ENCODE peak calls at places on chromosome X, in ten cellular contexts. One of them, this sample, is unnamed.

GRCh38 chrX:136057567-136057966 is 72.3 kb downstream of the SLC9A6 start:
- DNase-seq in upper lobe of left lung: no peak
- DNase-seq in OCI-LY7: no peak
- DNase-seq in ovary: no peak
- DNase-seq in mammary epithelial cell: no peak
- DNase-seq in IMR-90: no peak
- DNase-seq in body of pancreas: no peak
- DNase-seq in left ventricle myocardium inferior: no peak
- DNase-seq in neural progenitor cell: no peak
- DNase-seq in hepatocyte: no peak
- DNase-seq in this sample: no peak

GRCh38 chrX:43881410-43882293 is 598 bp downstream of the MAOB start:
- DNase-seq in body of pancreas: peak; percentile 12
- DNase-seq in ovary: peak; percentile 73
- DNase-seq in mammary epithelial cell: no peak
- DNase-seq in OCI-LY7: no peak
- DNase-seq in IMR-90: no peak
- DNase-seq in upper lobe of left lung: no peak
- DNase-seq in hepatocyte: peak; percentile 24
- DNase-seq in neural progenitor cell: no peak
- DNase-seq in left ventricle myocardium inferior: no peak
- DNase-seq in this sample: peak; percentile 56

GRCh38 chrX:155819966-155820491 is 61.1 kb upstream of the VAMP7 start:
- DNase-seq in IMR-90: peak; percentile 85
- DNase-seq in left ventricle myocardium inferior: peak; percentile 46
- DNase-seq in upper lobe of left lung: peak; percentile 70
- DNase-seq in neural progenitor cell: peak; percentile 68
- DNase-seq in ovary: peak; percentile 64
- DNase-seq in mammary epithelial cell: peak; percentile 88
- DNase-seq in OCI-LY7: peak; percentile 51
- DNase-seq in body of pancreas: peak; percentile 70
- DNase-seq in hepatocyte: peak; percentile 84
- DNase-seq in this sample: peak; percentile 22

GRCh38 chrX:150508461-150509367 is 59.7 kb upstream of the MTM1 start:
- DNase-seq in mammary epithelial cell: no peak
- DNase-seq in upper lobe of left lung: peak; percentile 47
- DNase-seq in neural progenitor cell: peak; percentile 22
- DNase-seq in left ventricle myocardium inferior: peak; percentile 54
- DNase-seq in hepatocyte: no peak
- DNase-seq in body of pancreas: peak; percentile 80
- DNase-seq in IMR-90: peak; percentile 10
- DNase-seq in OCI-LY7: no peak
- DNase-seq in ovary: peak; percentile 86
- DNase-seq in this sample: peak; percentile 43

GRCh38 chrX:101488796-101489195 is 3.5 kb downstream of the ARMCX4 start:
- DNase-seq in OCI-LY7: no peak
- DNase-seq in left ventricle myocardium inferior: no peak
- DNase-seq in IMR-90: no peak
- DNase-seq in hepatocyte: no peak
- DNase-seq in mammary epithelial cell: no peak
- DNase-seq in neural progenitor cell: no peak
- DNase-seq in ovary: no peak
- DNase-seq in body of pancreas: no peak
- DNase-seq in upper lobe of left lung: no peak
- DNase-seq in this sample: no peak

GRCh38 chrX:120795301-120795700 is 80.4 kb downstream of the CT47B1 start:
- DNase-seq in left ventricle myocardium inferior: no peak
- DNase-seq in IMR-90: no peak
- DNase-seq in ovary: no peak
- DNase-seq in neural progenitor cell: no peak
- DNase-seq in OCI-LY7: no peak
- DNase-seq in mammary epithelial cell: no peak
- DNase-seq in hepatocyte: no peak
- DNase-seq in body of pancreas: no peak
- DNase-seq in upper lobe of left lung: no peak
- DNase-seq in this sample: no peak

GRCh38 chrX:114842181-114842580 is 175.2 kb downstream of the IL13RA2 start:
- DNase-seq in left ventricle myocardium inferior: no peak
- DNase-seq in hepatocyte: no peak
- DNase-seq in upper lobe of left lung: no peak
- DNase-seq in mammary epithelial cell: no peak
- DNase-seq in IMR-90: no peak
- DNase-seq in ovary: no peak
- DNase-seq in OCI-LY7: no peak
- DNase-seq in neural progenitor cell: peak; percentile 2
- DNase-seq in body of pancreas: no peak
- DNase-seq in this sample: no peak

GRCh38 chrX:108696690-108697089 is 39.7 kb downstream of the IRS4 start:
- DNase-seq in mammary epithelial cell: peak; percentile 1
- DNase-seq in OCI-LY7: no peak
- DNase-seq in neural progenitor cell: no peak
- DNase-seq in body of pancreas: no peak
- DNase-seq in IMR-90: peak; percentile 9
- DNase-seq in upper lobe of left lung: no peak
- DNase-seq in hepatocyte: no peak
- DNase-seq in left ventricle myocardium inferior: no peak
- DNase-seq in ovary: no peak
- DNase-seq in this sample: no peak

GRCh38 chrX:118974088-118974907 is at the start of gene LONRF3:
- DNase-seq in left ventricle myocardium inferior: peak; percentile 73
- DNase-seq in hepatocyte: peak; percentile 74
- DNase-seq in mammary epithelial cell: no peak
- DNase-seq in body of pancreas: peak; percentile 74
- DNase-seq in neural progenitor cell: peak; percentile 27
- DNase-seq in ovary: peak; percentile 88
- DNase-seq in OCI-LY7: peak; percentile 7
- DNase-seq in IMR-90: peak; percentile 3
- DNase-seq in upper lobe of left lung: peak; percentile 85
- DNase-seq in this sample: peak; percentile 77

GRCh38 chrX:38232287-38232686 is 11.6 kb upstream of the SRPX start:
- DNase-seq in ovary: no peak
- DNase-seq in neural progenitor cell: no peak
- DNase-seq in hepatocyte: no peak
- DNase-seq in body of pancreas: no peak
- DNase-seq in upper lobe of left lung: no peak
- DNase-seq in left ventricle myocardium inferior: no peak
- DNase-seq in mammary epithelial cell: peak; percentile 73
- DNase-seq in OCI-LY7: no peak
- DNase-seq in IMR-90: peak; percentile 68
- DNase-seq in this sample: no peak
- H3K27ac ChIP-seq in ovary: no peak overlapping the region
- H3K27ac ChIP-seq in neural progenitor cell: no peak overlapping the region
- H3K27ac ChIP-seq in hepatocyte: peak overlapping the region; percentile 34
- H3K27ac ChIP-seq in body of pancreas: no peak overlapping the region
- H3K27ac ChIP-seq in upper lobe of left lung: no peak overlapping the region
- H3K27ac ChIP-seq in left ventricle myocardium inferior: peak overlapping the region; percentile 59
- H3K27ac ChIP-seq in mammary epithelial cell: peak overlapping the region; percentile 50
- H3K27ac ChIP-seq in OCI-LY7: no peak overlapping the region
- H3K27ac ChIP-seq in IMR-90: peak overlapping the region; percentile 20
- H3K27ac ChIP-seq in this sample: no peak overlapping the region

GRCh38 chrX:47574609-47575325 is 7.5 kb upstream of the TIMP1 start:
- DNase-seq in OCI-LY7: no peak
- DNase-seq in mammary epithelial cell: no peak
- DNase-seq in left ventricle myocardium inferior: no peak
- DNase-seq in upper lobe of left lung: no peak
- DNase-seq in IMR-90: no peak
- DNase-seq in hepatocyte: no peak
- DNase-seq in ovary: no peak
- DNase-seq in body of pancreas: no peak
- DNase-seq in neural progenitor cell: no peak
- DNase-seq in this sample: no peak
- H3K4me3 ChIP-seq in OCI-LY7: no peak overlapping the region
- H3K4me3 ChIP-seq in mammary epithelial cell: no peak overlapping the region
- H3K4me3 ChIP-seq in left ventricle myocardium inferior: peak overlapping the region; percentile 63
- H3K4me3 ChIP-seq in upper lobe of left lung: peak overlapping the region; percentile 24
- H3K4me3 ChIP-seq in IMR-90: no peak overlapping the region
- H3K4me3 ChIP-seq in hepatocyte: peak overlapping the region; percentile 13
- H3K4me3 ChIP-seq in ovary: no peak overlapping the region
- H3K4me3 ChIP-seq in body of pancreas: no peak overlapping the region
- H3K4me3 ChIP-seq in neural progenitor cell: peak overlapping the region; percentile 50
- H3K4me3 ChIP-seq in this sample: peak overlapping the region; percentile 36

DNA sequence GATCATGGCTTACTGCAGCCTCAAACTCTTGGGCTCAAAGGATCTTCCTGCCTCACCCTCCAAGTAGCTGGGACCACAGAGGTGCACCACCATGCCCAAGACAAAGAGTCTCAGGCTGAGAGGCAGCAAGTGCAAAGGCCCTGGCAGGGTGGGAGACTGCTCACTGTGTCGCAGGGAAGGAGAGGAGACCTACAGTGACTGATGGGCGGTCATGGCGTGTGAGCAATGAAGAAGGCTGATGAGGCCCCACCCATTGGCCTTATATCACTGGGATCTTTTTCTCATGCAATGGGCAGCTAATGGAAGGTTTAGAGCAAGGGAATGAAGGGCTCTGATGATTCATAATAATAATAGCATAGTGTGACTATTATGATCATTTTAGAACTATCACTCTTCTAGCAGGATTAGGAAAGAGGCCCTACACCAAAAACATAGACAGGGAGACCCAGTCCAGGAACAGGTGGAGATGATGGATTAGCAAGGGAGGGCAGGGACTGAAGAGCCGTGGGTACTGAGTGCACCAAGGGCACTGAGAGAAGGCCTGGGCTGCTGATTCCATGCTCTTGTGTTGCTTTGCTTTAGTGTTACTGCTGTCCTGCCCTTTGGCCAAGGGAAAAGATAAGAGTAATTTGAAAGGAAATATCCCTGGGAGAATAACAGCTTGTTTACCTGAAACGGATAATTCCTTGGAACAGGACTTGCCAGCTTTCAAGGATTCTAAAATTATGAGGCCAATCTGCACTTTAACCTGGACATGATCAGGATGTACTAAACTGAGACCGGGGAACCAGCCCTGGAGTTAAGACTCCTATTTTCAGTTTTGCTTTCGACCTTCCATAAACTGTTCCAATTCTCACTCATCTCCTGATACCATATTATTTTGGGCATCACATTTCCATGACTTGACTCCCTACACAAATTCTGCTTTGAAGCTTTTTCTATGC is 20.6 kb downstream of the FAM9C start:
- DNase-seq in OCI-LY7: no peak
- DNase-seq in hepatocyte: peak; percentile 33
- DNase-seq in neural progenitor cell: no peak
- DNase-seq in left ventricle myocardium inferior: no peak
- DNase-seq in upper lobe of left lung: no peak
- DNase-seq in body of pancreas: no peak
- DNase-seq in mammary epithelial cell: no peak
- DNase-seq in ovary: no peak
- DNase-seq in IMR-90: no peak
- DNase-seq in this sample: no peak
- H3K27ac ChIP-seq in OCI-LY7: no peak overlapping the region
- H3K27ac ChIP-seq in hepatocyte: peak overlapping the region; percentile 77
- H3K27ac ChIP-seq in neural progenitor cell: no peak overlapping the region
- H3K27ac ChIP-seq in left ventricle myocardium inferior: peak overlapping the region; percentile 5
- H3K27ac ChIP-seq in upper lobe of left lung: no peak overlapping the region
- H3K27ac ChIP-seq in body of pancreas: no peak overlapping the region
- H3K27ac ChIP-seq in mammary epithelial cell: no peak overlapping the region
- H3K27ac ChIP-seq in ovary: no peak overlapping the region
- H3K27ac ChIP-seq in IMR-90: no peak overlapping the region
- H3K27ac ChIP-seq in this sample: no peak overlapping the region

GRCh38 chrX:40088299-40088625 is 9.5 kb downstream of the BCOR start:
- DNase-seq in OCI-LY7: no peak
- DNase-seq in neural progenitor cell: peak; percentile 76
- DNase-seq in hepatocyte: no peak
- DNase-seq in left ventricle myocardium inferior: no peak
- DNase-seq in ovary: no peak
- DNase-seq in IMR-90: no peak
- DNase-seq in upper lobe of left lung: no peak
- DNase-seq in mammary epithelial cell: no peak
- DNase-seq in body of pancreas: no peak
- DNase-seq in this sample: no peak

GRCh38 chrX:40091691-40092421 is 5.9 kb downstream of the BCOR start:
- DNase-seq in ovary: no peak
- DNase-seq in upper lobe of left lung: no peak
- DNase-seq in neural progenitor cell: peak; percentile 77
- DNase-seq in hepatocyte: no peak
- DNase-seq in mammary epithelial cell: no peak
- DNase-seq in left ventricle myocardium inferior: no peak
- DNase-seq in OCI-LY7: no peak
- DNase-seq in body of pancreas: no peak
- DNase-seq in IMR-90: no peak
- DNase-seq in this sample: no peak

GRCh38 chrX:40090961-40091360 is 6.8 kb downstream of the BCOR start:
- DNase-seq in OCI-LY7: no peak
- DNase-seq in upper lobe of left lung: no peak
- DNase-seq in mammary epithelial cell: no peak
- DNase-seq in neural progenitor cell: peak; percentile 12
- DNase-seq in hepatocyte: no peak
- DNase-seq in left ventricle myocardium inferior: no peak
- DNase-seq in ovary: no peak
- DNase-seq in IMR-90: no peak
- DNase-seq in body of pancreas: no peak
- DNase-seq in this sample: no peak

GRCh38 chrX:40088803-40089540 is 8.8 kb downstream of the BCOR start:
- DNase-seq in ovary: no peak
- DNase-seq in left ventricle myocardium inferior: no peak
- DNase-seq in OCI-LY7: no peak
- DNase-seq in body of pancreas: no peak
- DNase-seq in upper lobe of left lung: no peak
- DNase-seq in hepatocyte: no peak
- DNase-seq in mammary epithelial cell: no peak
- DNase-seq in neural progenitor cell: no peak
- DNase-seq in IMR-90: no peak
- DNase-seq in this sample: no peak

GRCh38 chrX:40090050-40090804 is 7.5 kb downstream of the BCOR start:
- DNase-seq in ovary: peak; percentile 61
- DNase-seq in left ventricle myocardium inferior: peak; percentile 35
- DNase-seq in body of pancreas: no peak
- DNase-seq in neural progenitor cell: peak; percentile 67
- DNase-seq in IMR-90: no peak
- DNase-seq in hepatocyte: peak; percentile 46
- DNase-seq in OCI-LY7: peak; percentile 27
- DNase-seq in upper lobe of left lung: peak; percentile 52
- DNase-seq in mammary epithelial cell: no peak
- DNase-seq in this sample: no peak
- H3K4me3 ChIP-seq in ovary: peak overlapping the region; percentile 33
- H3K4me3 ChIP-seq in left ventricle myocardium inferior: peak overlapping the region; percentile 63
- H3K4me3 ChIP-seq in body of pancreas: no peak overlapping the region
- H3K4me3 ChIP-seq in neural progenitor cell: peak overlapping the region; percentile 48
- H3K4me3 ChIP-seq in IMR-90: peak overlapping the region; percentile 8
- H3K4me3 ChIP-seq in hepatocyte: peak overlapping the region; percentile 14
- H3K4me3 ChIP-seq in OCI-LY7: peak overlapping the region; percentile 63
- H3K4me3 ChIP-seq in upper lobe of left lung: peak overlapping the region; percentile 51
- H3K4me3 ChIP-seq in mammary epithelial cell: no peak overlapping the region
- H3K4me3 ChIP-seq in this sample: peak overlapping the region; percentile 58

This sample was measured in psoas muscle.